ENCODE peak calls at places on chromosomes 12 and 14, in five cellular contexts. I is glutamatergic neuron, K is aorta, F is ovary, B is adipocyte. A is an unnamed sample.

GRCh38 chr14:52351191-52351560 is 37.1 kb downstream of the PTGER2 start:
- DNase-seq in I (no peak), B (no peak), F (no peak), K (no peak), A (no peak)

GRCh38 chr12:54879132-54879531 is 24.8 kb downstream of the MUCL1 start:
- DNase-seq in I (no peak), F (no peak), B (peak), K (peak), A (no peak)

GRCh38 chr12:49942921-49943662 is 7.4 kb upstream of the AQP2 start:
- DNase-seq in I (no peak), B (no peak), K (no peak), F (no peak), A (peak)

GRCh38 chr12:22395666-22396065 is 61.2 kb upstream of the ST8SIA1 start:
- DNase-seq in F (no peak), K (no peak), I (no peak), B (no peak), A (no peak)

GRCh38 chr12:28191690-28192089 is 1.4 kb downstream of the CCDC91 start:
- DNase-seq in B (peak), I (no peak), F (no peak), K (no peak), A (no peak)

GRCh38 chr12:26198742-26199141 is 3.4 kb downstream of the SSPN start:
- DNase-seq in B (peak), K (peak), F (no peak), I (no peak), A (no peak)

GRCh38 chr14:69370061-69370460 is 28.0 kb downstream of the ERH start:
- DNase-seq in B (no peak), K (no peak), F (no peak), I (no peak), A (no peak)

GRCh38 chr14:97697772-97698171 is 900.6 kb downstream of the VRK1 start:
- DNase-seq in B (no peak), F (no peak), K (no peak), I (no peak), A (no peak)

GRCh38 chr12:94186461-94187237 is 38.3 kb downstream of the PLXNC1 start:
- DNase-seq in I (peak), F (peak), K (peak), B (peak), A (no peak)

GRCh38 chr12:105090361-105090760 is 6.1 kb upstream of the ALDH1L2 start:
- DNase-seq in F (no peak), K (no peak), I (no peak), B (no peak), A (no peak)

GRCh38 chr12:67519824-67520433 is 128.6 kb upstream of the DYRK2 start:
- DNase-seq in B (no peak), K (no peak), F (no peak), I (no peak), A (no peak)

GRCh38 chr12:2804390-2805145 is 7.9 kb upstream of the ITFG2 start:
- DNase-seq in F (peak), K (peak), I (no peak), B (peak), A (no peak)

A was measured in CD14-positive monocyte.